ENCODE peak calls at places on chromosomes 12 and 14, in nine cellular contexts. One of them, this sample, is unnamed. For H3K4me1, the result is how much of the 10 kb centered on the place peaks cover.

GRCh38 chr12:62800707-62801400 is 134.1 kb downstream of the PPM1H start:
- DNase-seq in IMR-90: no peak
- DNase-seq in GM23338: no peak
- DNase-seq in GM12878: no peak
- DNase-seq in HCT116: no peak
- DNase-seq in neural progenitor cell: no peak
- DNase-seq in OCI-LY7: no peak
- DNase-seq in H9: no peak
- DNase-seq in SK-N-SH: peak
- DNase-seq in this sample: no peak

GRCh38 chr14:61891251-61891650 is 129.0 kb downstream of the SNAPC1 start:
- DNase-seq in IMR-90: peak
- DNase-seq in GM23338: peak
- DNase-seq in GM12878: no peak
- DNase-seq in HCT116: no peak
- DNase-seq in neural progenitor cell: peak
- DNase-seq in OCI-LY7: no peak
- DNase-seq in H9: no peak
- DNase-seq in SK-N-SH: no peak
- DNase-seq in this sample: peak

GRCh38 chr12:57381693-57382220 is 49.1 kb downstream of the R3HDM2 start:
- DNase-seq in IMR-90: peak
- DNase-seq in GM23338: no peak
- DNase-seq in GM12878: no peak
- DNase-seq in HCT116: no peak
- DNase-seq in neural progenitor cell: no peak
- DNase-seq in OCI-LY7: no peak
- DNase-seq in H9: no peak
- DNase-seq in SK-N-SH: no peak
- DNase-seq in this sample: no peak

GRCh38 chr12:40105515-40106201 is at the start of gene SLC2A13:
- DNase-seq in IMR-90: peak
- DNase-seq in GM23338: peak
- DNase-seq in GM12878: no peak
- DNase-seq in HCT116: peak
- DNase-seq in neural progenitor cell: peak
- DNase-seq in OCI-LY7: peak
- DNase-seq in H9: peak
- DNase-seq in SK-N-SH: peak
- DNase-seq in this sample: peak

GRCh38 chr14:82905762-82906161 is 1372.1 kb upstream of the SEL1L start:
- DNase-seq in IMR-90: no peak
- DNase-seq in GM23338: no peak
- DNase-seq in GM12878: no peak
- DNase-seq in HCT116: no peak
- DNase-seq in neural progenitor cell: no peak
- DNase-seq in OCI-LY7: no peak
- DNase-seq in H9: no peak
- DNase-seq in SK-N-SH: no peak
- DNase-seq in this sample: no peak

GRCh38 chr12:43653289-43653915 is 101.4 kb upstream of the ADAMTS20 start:
- DNase-seq in IMR-90: no peak
- DNase-seq in GM23338: no peak
- DNase-seq in GM12878: no peak
- DNase-seq in HCT116: no peak
- DNase-seq in neural progenitor cell: no peak
- DNase-seq in OCI-LY7: no peak
- DNase-seq in H9: no peak
- DNase-seq in SK-N-SH: no peak
- DNase-seq in this sample: no peak

GRCh38 chr12:100919116-100919515 is 124.5 kb downstream of the ANO4 start:
- DNase-seq in IMR-90: peak
- DNase-seq in GM23338: no peak
- DNase-seq in GM12878: no peak
- DNase-seq in HCT116: no peak
- DNase-seq in neural progenitor cell: no peak
- DNase-seq in OCI-LY7: no peak
- DNase-seq in H9: no peak
- DNase-seq in SK-N-SH: no peak
- DNase-seq in this sample: no peak

GRCh38 chr12:43737646-43738045 is 20.9 kb downstream of the PUS7L start:
- DNase-seq in IMR-90: peak
- DNase-seq in GM23338: no peak
- DNase-seq in GM12878: no peak
- DNase-seq in HCT116: no peak
- DNase-seq in neural progenitor cell: no peak
- DNase-seq in OCI-LY7: no peak
- DNase-seq in H9: no peak
- DNase-seq in SK-N-SH: no peak
- DNase-seq in this sample: peak

GRCh38 chr12:69936214-69936731 is 111.2 kb downstream of the MYRFL start:
- DNase-seq in IMR-90: no peak
- DNase-seq in GM23338: peak
- DNase-seq in GM12878: no peak
- DNase-seq in HCT116: no peak
- DNase-seq in neural progenitor cell: no peak
- DNase-seq in OCI-LY7: no peak
- DNase-seq in H9: peak
- DNase-seq in SK-N-SH: peak
- DNase-seq in this sample: no peak

GRCh38 chr12:42679402-42679801 is 89.9 kb upstream of the PRICKLE1 start:
- DNase-seq in IMR-90: peak
- DNase-seq in GM23338: no peak
- DNase-seq in GM12878: no peak
- DNase-seq in HCT116: no peak
- DNase-seq in neural progenitor cell: no peak
- DNase-seq in OCI-LY7: no peak
- DNase-seq in H9: no peak
- DNase-seq in SK-N-SH: no peak
- DNase-seq in this sample: peak

GRCh38 chr14:64838656-64839055 is 41.1 kb downstream of the SPTB start:
- DNase-seq in IMR-90: no peak
- DNase-seq in GM23338: no peak
- DNase-seq in GM12878: no peak
- DNase-seq in HCT116: no peak
- DNase-seq in neural progenitor cell: no peak
- DNase-seq in OCI-LY7: no peak
- DNase-seq in H9: no peak
- DNase-seq in SK-N-SH: no peak
- DNase-seq in this sample: no peak

GRCh38 chr14:60561845-60562746 is 53.1 kb downstream of the SIX6 start:
- DNase-seq in IMR-90: peak
- DNase-seq in GM23338: peak
- DNase-seq in GM12878: peak
- DNase-seq in HCT116: peak
- DNase-seq in neural progenitor cell: peak
- DNase-seq in OCI-LY7: peak
- DNase-seq in H9: peak
- DNase-seq in SK-N-SH: peak
- DNase-seq in this sample: peak

GRCh38 chr14:21933681-21934080 is 260.1 kb upstream of the OR4E1 start:
- DNase-seq in IMR-90: no peak
- DNase-seq in GM23338: peak
- DNase-seq in GM12878: no peak
- DNase-seq in HCT116: no peak
- DNase-seq in neural progenitor cell: no peak
- DNase-seq in OCI-LY7: peak
- DNase-seq in H9: no peak
- DNase-seq in SK-N-SH: no peak
- DNase-seq in this sample: no peak

GRCh38 chr12:42119085-42119633 is 25.5 kb downstream of the GXYLT1 start:
- DNase-seq in IMR-90: peak
- DNase-seq in GM23338: no peak
- DNase-seq in GM12878: no peak
- DNase-seq in HCT116: no peak
- DNase-seq in neural progenitor cell: no peak
- DNase-seq in OCI-LY7: no peak
- DNase-seq in H9: no peak
- DNase-seq in SK-N-SH: no peak
- DNase-seq in this sample: peak

GRCh38 chr14:63174760-63175191 is 29.5 kb upstream of the RHOJ start:
- DNase-seq in IMR-90: peak
- DNase-seq in GM23338: peak
- DNase-seq in GM12878: no peak
- DNase-seq in HCT116: peak
- DNase-seq in neural progenitor cell: peak
- DNase-seq in OCI-LY7: peak
- DNase-seq in H9: peak
- DNase-seq in SK-N-SH: peak
- DNase-seq in this sample: peak

GRCh38 chr12:109840349-109841073 is 7.3 kb upstream of the TRPV4 start:
- DNase-seq in IMR-90: no peak
- DNase-seq in GM23338: peak
- DNase-seq in GM12878: no peak
- DNase-seq in HCT116: peak
- DNase-seq in neural progenitor cell: peak
- DNase-seq in OCI-LY7: no peak
- DNase-seq in H9: peak
- DNase-seq in SK-N-SH: no peak
- DNase-seq in this sample: no peak

GRCh38 chr12:74515849-74516248 is 21.8 kb upstream of the ATXN7L3B start:
- DNase-seq in IMR-90: no peak
- DNase-seq in GM23338: no peak
- DNase-seq in GM12878: no peak
- DNase-seq in HCT116: no peak
- DNase-seq in neural progenitor cell: no peak
- DNase-seq in OCI-LY7: no peak
- DNase-seq in H9: no peak
- DNase-seq in SK-N-SH: no peak
- DNase-seq in this sample: no peak

GRCh38 chr12:113065126-113066007 is 8.8 kb downstream of the DTX1 start:
- DNase-seq in IMR-90: no peak
- DNase-seq in GM23338: peak
- DNase-seq in GM12878: no peak
- DNase-seq in HCT116: no peak
- DNase-seq in neural progenitor cell: peak
- DNase-seq in OCI-LY7: peak
- DNase-seq in H9: peak
- DNase-seq in SK-N-SH: peak
- DNase-seq in this sample: no peak

GRCh38 chr12:14769837-14770494 is 33.3 kb downstream of the WBP11 start:
- DNase-seq in IMR-90: peak
- DNase-seq in GM23338: peak
- DNase-seq in GM12878: peak
- DNase-seq in HCT116: peak
- DNase-seq in neural progenitor cell: peak
- DNase-seq in OCI-LY7: peak
- DNase-seq in H9: peak
- DNase-seq in SK-N-SH: peak
- DNase-seq in this sample: peak
- TF ChIP-seq CTCF in IMR-90: peak
- TF ChIP-seq CTCF in GM23338: peak
- TF ChIP-seq CTCF in GM12878: peak
- TF ChIP-seq CTCF in HCT116: peak
- TF ChIP-seq CTCF in neural progenitor cell: peak
- TF ChIP-seq CTCF in OCI-LY7: peak
- TF ChIP-seq CTCF in H9: peak
- TF ChIP-seq CTCF in SK-N-SH: peak
- TF ChIP-seq CTCF in this sample: peak

GRCh38 chr12:121467638-121468403 is 67.9 kb downstream of the RNF34 start:
- DNase-seq in IMR-90: no peak
- DNase-seq in GM23338: peak
- DNase-seq in GM12878: no peak
- DNase-seq in HCT116: no peak
- DNase-seq in neural progenitor cell: peak
- DNase-seq in OCI-LY7: no peak
- DNase-seq in H9: peak
- DNase-seq in SK-N-SH: no peak
- DNase-seq in this sample: no peak
- H2AFZ ChIP-seq in IMR-90: peak
- H2AFZ ChIP-seq in GM23338: peak
- H2AFZ ChIP-seq in GM12878: peak
- H2AFZ ChIP-seq in HCT116: no peak
- H2AFZ ChIP-seq in neural progenitor cell: no peak
- H2AFZ ChIP-seq in OCI-LY7: peak
- H2AFZ ChIP-seq in H9: no peak
- H2AFZ ChIP-seq in SK-N-SH: no peak
- H2AFZ ChIP-seq in this sample: peak

DNA sequence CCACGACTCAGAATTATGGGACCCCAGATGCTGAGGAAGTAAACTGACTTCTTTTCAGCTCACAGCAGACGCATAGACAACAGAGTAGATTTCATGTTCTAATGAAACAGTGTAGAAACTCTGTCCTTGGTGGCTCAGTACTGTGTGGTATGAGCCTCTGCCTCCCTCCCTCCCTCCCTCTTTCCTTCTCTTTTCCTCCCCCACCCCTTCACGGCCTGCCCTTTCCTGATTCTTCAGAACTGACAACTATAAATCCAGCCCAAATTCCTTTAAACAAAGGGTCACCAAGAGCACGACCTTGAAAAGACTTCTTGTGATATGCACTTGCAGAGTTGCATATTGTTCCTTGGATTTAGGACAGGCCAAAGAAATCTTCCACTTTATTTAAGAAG is 163.9 kb downstream of the ETV6 start:
- DNase-seq in IMR-90: no peak
- DNase-seq in GM23338: peak
- DNase-seq in GM12878: no peak
- DNase-seq in HCT116: no peak
- DNase-seq in neural progenitor cell: peak
- DNase-seq in OCI-LY7: no peak
- DNase-seq in H9: no peak
- DNase-seq in SK-N-SH: no peak
- DNase-seq in this sample: no peak
- H3K4me1 ChIP-seq in IMR-90: under half
- H3K4me1 ChIP-seq in GM23338: under half
- H3K4me1 ChIP-seq in GM12878: under half
- H3K4me1 ChIP-seq in HCT116: under half
- H3K4me1 ChIP-seq in neural progenitor cell: under half
- H3K4me1 ChIP-seq in OCI-LY7: half or more
- H3K4me1 ChIP-seq in H9: under half
- H3K4me1 ChIP-seq in SK-N-SH: under half
- H3K4me1 ChIP-seq in this sample: under half

GRCh38 chr12:54830199-54830598 is 24.1 kb upstream of the MUCL1 start:
- DNase-seq in IMR-90: no peak
- DNase-seq in GM23338: no peak
- DNase-seq in GM12878: no peak
- DNase-seq in HCT116: no peak
- DNase-seq in neural progenitor cell: no peak
- DNase-seq in OCI-LY7: no peak
- DNase-seq in H9: no peak
- DNase-seq in SK-N-SH: no peak
- DNase-seq in this sample: no peak

GRCh38 chr12:54821676-54822075 is 32.6 kb upstream of the MUCL1 start:
- DNase-seq in IMR-90: no peak
- DNase-seq in GM23338: no peak
- DNase-seq in GM12878: no peak
- DNase-seq in HCT116: no peak
- DNase-seq in neural progenitor cell: no peak
- DNase-seq in OCI-LY7: no peak
- DNase-seq in H9: no peak
- DNase-seq in SK-N-SH: no peak
- DNase-seq in this sample: no peak

DNA sequence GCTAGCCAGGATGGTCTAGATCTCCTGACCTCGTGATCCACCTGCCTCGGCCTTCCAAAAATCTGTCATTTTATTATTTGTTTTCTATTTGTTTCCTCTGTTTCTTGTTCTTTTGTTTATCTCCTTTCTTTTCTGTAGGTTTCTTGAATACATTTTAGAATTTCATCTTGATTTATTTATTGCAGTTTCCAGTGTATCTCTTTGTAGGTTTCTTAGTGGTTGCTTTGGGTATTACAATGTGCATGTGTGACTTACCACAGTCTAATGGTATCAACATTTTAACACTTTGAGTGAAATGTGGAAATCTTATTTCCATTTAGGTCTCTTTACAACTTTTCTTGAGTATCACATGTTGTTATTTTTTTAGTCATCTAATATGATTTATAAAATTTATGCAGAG is 29.9 kb upstream of the MUCL1 start:
- DNase-seq in IMR-90: no peak
- DNase-seq in GM23338: peak
- DNase-seq in GM12878: no peak
- DNase-seq in HCT116: peak
- DNase-seq in neural progenitor cell: no peak
- DNase-seq in OCI-LY7: no peak
- DNase-seq in H9: no peak
- DNase-seq in SK-N-SH: no peak
- DNase-seq in this sample: no peak
- TF ChIP-seq CTCF in IMR-90: no peak
- TF ChIP-seq CTCF in GM23338: peak
- TF ChIP-seq CTCF in GM12878: peak
- TF ChIP-seq CTCF in HCT116: peak
- TF ChIP-seq CTCF in neural progenitor cell: peak
- TF ChIP-seq CTCF in OCI-LY7: peak
- TF ChIP-seq CTCF in H9: peak
- TF ChIP-seq CTCF in SK-N-SH: peak
- TF ChIP-seq CTCF in this sample: no peak

This sample was measured in astrocyte.